ENCODE peak calls at places on chromosomes 13 and 19, in nine cellular contexts. P is nephron progenitor cell; H is upper lobe of right lung; B is IMR-90; X is CD8-positive, alpha-beta memory T cell; J is HTR-8/SVneo; Q is brain microvascular endothelial cell; V is ecto neural progenitor cell; D is uterus. Z is an unnamed sample.

GRCh38 chr13:112877976-112878955 is 90.7 kb upstream of the MCF2L start:
- DNase-seq in P (no peak), H (no peak), B (no peak), X (no peak), J (no peak), Q (no peak), V (no peak), D (no peak), Z (no peak)

GRCh38 chr19:30387311-30388115 is 15.3 kb downstream of the ZNF536 start:
- DNase-seq in P (no peak), H (no peak), B (no peak), X (no peak), J (no peak), Q (no peak), V (peak; percentile 28), D (no peak), Z (no peak)

GRCh38 chr13:24328145-24328544 is 18.8 kb downstream of the C1QTNF9 start:
- DNase-seq in P (no peak), H (no peak), B (no peak), X (no peak), J (no peak), Q (no peak), V (no peak), D (no peak), Z (no peak)

GRCh38 chr13:102846261-102847015 is 606 bp downstream of the ERCC5 start:
- DNase-seq in P (peak; percentile 24), H (peak; percentile 72), B (peak; percentile 30), X (peak; percentile 38), J (no peak), Q (peak; percentile 39), V (no peak), D (peak; percentile 19), Z (peak; percentile 33)

GRCh38 chr19:21912654-21913053 is 76.7 kb upstream of the ZNF43 start:
- DNase-seq in P (no peak), H (no peak), B (no peak), X (no peak), J (no peak), Q (no peak), V (no peak), D (no peak), Z (no peak)

GRCh38 chr19:39498262-39499081 is at the start of gene DLL3:
- DNase-seq in P (peak; percentile 64), H (no peak), B (peak; percentile 7), X (no peak), J (no peak), Q (peak; percentile 7), V (no peak), D (no peak), Z (no peak)

GRCh38 chr19:33062902-33063301 is 1.8 kb downstream of the RHPN2 start:
- DNase-seq in P (no peak), H (no peak), B (no peak), X (no peak), J (no peak), Q (no peak), V (no peak), D (no peak), Z (no peak)

GRCh38 chr19:29927944-29928669 is 13.9 kb upstream of the URI1 start:
- DNase-seq in P (peak; percentile 8), H (no peak), B (no peak), X (no peak), J (no peak), Q (no peak), V (peak; percentile 60), D (no peak), Z (no peak)

GRCh38 chr19:38425810-38426466 is at the start of gene RASGRP4:
- DNase-seq in P (peak; percentile 33), H (peak; percentile 71), B (no peak), X (no peak), J (no peak), Q (no peak), V (no peak), D (no peak), Z (no peak)

Z was measured in Caki2.